ENCODE peak calls at places on chromosomes 7 and 10, in nine cellular contexts. T is neural progenitor cell; A is EL; D is Calu3; P is occipital lobe; X is SK-MEL-5; R is HFFc6; B is hippocampal formation; N is stimulated activated CD4-positive, alpha-beta T cell treated with anti-CD3 and anti-CD28 coated beads, Interleukin-1b, Interleukin-23, amount 100 ng/mL, for 24 hours. Q is an unnamed sample.

GRCh38 chr7:79272066-79272669 is 181.3 kb downstream of the MAGI2 start:
- DNase-seq in B (peak), X (peak), N (no peak), R (peak), D (no peak), T (peak), A (peak), P (no peak), Q (peak)

GRCh38 chr10:82628373-82628772 is 753.4 kb downstream of the NRG3 start:
- DNase-seq in P (no peak), T (peak), A (no peak), D (no peak), B (no peak), X (no peak), N (no peak), R (no peak), Q (no peak)

GRCh38 chr10:10804998-10805737 is 212.5 kb upstream of the CELF2 start:
- DNase-seq in R (peak), P (no peak), A (peak), T (no peak), D (no peak), X (no peak), B (no peak), N (no peak), Q (peak)

GRCh38 chr7:139081584-139081983 is 27.9 kb downstream of the ZC3HAV1 start:
- DNase-seq in D (no peak), P (no peak), R (no peak), T (no peak), X (no peak), N (no peak), B (no peak), A (no peak), Q (no peak)

GRCh38 chr10:113007343-113007771 is 57.3 kb downstream of the TCF7L2 start:
- DNase-seq in P (no peak), X (no peak), N (no peak), R (no peak), B (no peak), T (no peak), A (no peak), D (no peak), Q (no peak)

GRCh38 chr10:38600696-38601095 is 506.6 kb downstream of the ZNF37A start:
- DNase-seq in P (no peak), B (no peak), A (no peak), X (no peak), T (no peak), R (no peak), D (no peak), N (no peak), Q (no peak)

GRCh38 chr10:43255644-43256431 is 11.0 kb downstream of the RASGEF1A start:
- DNase-seq in B (no peak), D (peak), R (no peak), P (no peak), T (peak), X (peak), A (peak), N (no peak), Q (no peak)

GRCh38 chr7:106462365-106462859 is 177.6 kb upstream of the NAMPT start:
- DNase-seq in A (peak), P (no peak), B (peak), D (peak), R (no peak), T (peak), X (peak), N (no peak), Q (peak)

GRCh38 chr7:36747251-36747968 is 23.1 kb upstream of the AOAH start:
- DNase-seq in N (no peak), X (no peak), R (no peak), B (no peak), A (peak), D (peak), T (no peak), P (no peak), Q (no peak)

GRCh38 chr7:34162017-34162565 is 256.8 kb downstream of the BMPER start:
- DNase-seq in D (no peak), T (no peak), P (no peak), R (no peak), X (no peak), A (peak), B (no peak), N (no peak), Q (no peak)

GRCh38 chr10:43024942-43025700 is 51.7 kb upstream of the RET start:
- DNase-seq in N (no peak), R (no peak), X (no peak), B (no peak), D (no peak), P (no peak), T (no peak), A (no peak), Q (no peak)

GRCh38 chr7:22377690-22378089 is 20.7 kb upstream of the RAPGEF5 start:
- DNase-seq in B (no peak), X (no peak), A (no peak), P (no peak), R (no peak), T (no peak), D (no peak), N (no peak), Q (no peak)

GRCh38 chr7:94205529-94205928 is 189.2 kb upstream of the COL1A2 start:
- DNase-seq in P (no peak), T (no peak), A (no peak), N (no peak), D (no peak), R (no peak), X (no peak), B (no peak), Q (no peak)

GRCh38 chr7:30988346-30989005 is 24.7 kb downstream of the GHRHR start:
- DNase-seq in T (peak), N (no peak), R (no peak), A (no peak), B (peak), X (no peak), D (peak), P (peak), Q (peak)

GRCh38 chr7:94368371-94368791 is 26.3 kb upstream of the COL1A2 start:
- DNase-seq in D (no peak), P (no peak), R (peak), T (peak), X (no peak), B (no peak), A (peak), N (no peak), Q (peak)

GRCh38 chr10:15802375-15802949 is 57.8 kb downstream of the MINDY3 start:
- DNase-seq in P (no peak), N (no peak), T (no peak), X (no peak), R (no peak), D (no peak), A (no peak), B (no peak), Q (peak)

GRCh38 chr10:92542458-92542857 is 31.4 kb downstream of the IDE start:
- DNase-seq in T (no peak), R (no peak), P (no peak), N (no peak), X (no peak), B (no peak), A (no peak), D (no peak), Q (no peak)